ENCODE peak calls at places on chromosomes 3 and 15, in six cellular contexts. X, A, T, H, Z and S are unnamed samples.

GRCh38 chr15:42358141-42358540 is 1.2 kb upstream of the CAPN3 start:
- DNase-seq in X (no peak), A (no peak), T (no peak), H (no peak), Z (no peak), S (no peak)

GRCh38 chr3:73049319-73049718 is 12.1 kb upstream of the EBLN2 start:
- DNase-seq in X (no peak), A (no peak), T (no peak), H (no peak), Z (no peak), S (no peak)

GRCh38 chr3:115885621-115886020 is 262.3 kb downstream of the GAP43 start:
- DNase-seq in X (peak; percentile 8), A (no peak), T (peak; percentile 7), H (no peak), Z (no peak), S (no peak)

GRCh38 chr15:26702381-26702780 is 70.5 kb downstream of the GABRB3 start:
- DNase-seq in X (no peak), A (no peak), T (no peak), H (no peak), Z (no peak), S (no peak)

GRCh38 chr15:65212097-65212496 is 824 bp upstream of the CILP start:
- DNase-seq in X (no peak), A (peak; percentile 27), T (no peak), H (peak; percentile 12), Z (no peak), S (no peak)

GRCh38 chr15:94677202-94677790 is 445.9 kb downstream of the MCTP2 start:
- DNase-seq in X (no peak), A (no peak), T (no peak), H (no peak), Z (peak; percentile 86), S (no peak)

GRCh38 chr3:38544926-38545325 is 48.8 kb downstream of the EXOG start:
- DNase-seq in X (no peak), A (no peak), T (no peak), H (no peak), Z (no peak), S (no peak)

GRCh38 chr3:52318186-52318793 is 2.2 kb downstream of the DNAH1 start:
- DNase-seq in X (no peak), A (no peak), T (no peak), H (no peak), Z (no peak), S (no peak)

GRCh38 chr15:43828061-43828657 is 1.4 kb downstream of the WDR76 start:
- DNase-seq in X (no peak), A (peak; percentile 26), T (peak; percentile 10), H (peak; percentile 12), Z (no peak), S (no peak)

GRCh38 chr3:64808056-64808455 is 120.3 kb upstream of the ADAMTS9 start:
- DNase-seq in X (no peak), A (no peak), T (no peak), H (no peak), Z (no peak), S (no peak)

GRCh38 chr3:41716391-41716910 is 245.5 kb downstream of the ULK4 start:
- DNase-seq in X (peak; percentile 44), A (no peak), T (no peak), H (no peak), Z (peak; percentile 5), S (no peak)

GRCh38 chr3:194112120-194113106 is 23.5 kb upstream of the HES1 start:
- DNase-seq in X (no peak), A (no peak), T (no peak), H (no peak), Z (peak; percentile 82), S (no peak)